ENCODE peak calls at places on chromosome 16, in ten cellular contexts. E, M, D, A, P, N, F, B, X and Z are unnamed samples.

GRCh38 chr16:68079616-68080344 is 5.4 kb upstream of the NFATC3 start:
- DNase-seq in E (no peak), M (peak; percentile 87), D (peak; percentile 72), A (peak; percentile 48), P (peak; percentile 81), N (peak; percentile 84), F (no peak), B (no peak), X (no peak), Z (peak; percentile 30)

GRCh38 chr16:84448444-84448843 is 56.0 kb downstream of the MEAK7 start:
- DNase-seq in E (no peak), M (peak; percentile 35), D (no peak), A (no peak), P (no peak), N (no peak), F (no peak), B (no peak), X (no peak), Z (no peak)

GRCh38 chr16:67157892-67158635 is 1.6 kb downstream of the TRADD start:
- DNase-seq in E (no peak), M (no peak), D (peak; percentile 43), A (no peak), P (no peak), N (no peak), F (peak; percentile 12), B (no peak), X (no peak), Z (no peak)

GRCh38 chr16:70706948-70707465 is 21.2 kb upstream of the MTSS2 start:
- DNase-seq in E (no peak), M (no peak), D (no peak), A (no peak), P (no peak), N (no peak), F (no peak), B (peak; percentile 97), X (no peak), Z (no peak)

GRCh38 chr16:75072239-75072947 is 44.2 kb downstream of the LDHD start:
- DNase-seq in E (no peak), M (no peak), D (no peak), A (no peak), P (no peak), N (no peak), F (no peak), B (no peak), X (no peak), Z (no peak)

GRCh38 chr16:46727184-46727583 is 21.0 kb downstream of the MYLK3 start:
- DNase-seq in E (no peak), M (peak; percentile 38), D (no peak), A (no peak), P (no peak), N (no peak), F (no peak), B (no peak), X (no peak), Z (no peak)

GRCh38 chr16:87407511-87408112 is 15.5 kb downstream of the MAP1LC3B start:
- DNase-seq in E (no peak), M (peak; percentile 81), D (no peak), A (no peak), P (no peak), N (no peak), F (no peak), B (peak; percentile 59), X (no peak), Z (no peak)

GRCh38 chr16:51326131-51326856 is 175.2 kb upstream of the SALL1 start:
- DNase-seq in E (no peak), M (no peak), D (no peak), A (no peak), P (no peak), N (no peak), F (no peak), B (peak; percentile 50), X (no peak), Z (no peak)

GRCh38 chr16:84220851-84221250 is 19.0 kb downstream of the KCNG4 start:
- DNase-seq in E (no peak), M (no peak), D (no peak), A (no peak), P (no peak), N (no peak), F (no peak), B (no peak), X (no peak), Z (no peak)

GRCh38 chr16:51577621-51578303 is 426.7 kb upstream of the SALL1 start:
- DNase-seq in E (no peak), M (no peak), D (no peak), A (no peak), P (no peak), N (no peak), F (no peak), B (no peak), X (no peak), Z (no peak)

GRCh38 chr16:67393111-67393789 is at the start of gene TPPP3:
- DNase-seq in E (peak; percentile 53), M (peak; percentile 95), D (peak; percentile 23), A (no peak), P (peak; percentile 61), N (peak; percentile 67), F (peak; percentile 90), B (peak; percentile 24), X (peak; percentile 82), Z (peak; percentile 86)